ENCODE peak calls at places on chromosomes 1 and 21, in ten cellular contexts. S is left ventricle myocardium inferior, A is tibial nerve, P is neuronal stem cell, T is IMR-90, D is left lung, C is OCI-LY7, X is body of pancreas, O is SK-N-SH, H is cardiac muscle cell. W is an unnamed sample.

GRCh38 chr1:234643111-234643849 is 33.3 kb upstream of the IRF2BP2 start:
- DNase-seq in S (no peak), A (no peak), P (no peak), T (no peak), D (peak; percentile 67), C (no peak), X (peak; percentile 88), O (no peak), H (no peak), W (no peak)

GRCh38 chr1:93528416-93528815 is 80.5 kb downstream of the FNBP1L start:
- DNase-seq in S (no peak), A (no peak), P (no peak), T (no peak), D (no peak), C (peak; percentile 20), X (no peak), O (no peak), H (no peak), W (no peak)

GRCh38 chr21:29549614-29550013 is 250.9 kb downstream of the BACH1 start:
- DNase-seq in S (no peak), A (no peak), P (no peak), T (no peak), D (no peak), C (no peak), X (no peak), O (no peak), H (no peak), W (no peak)

GRCh38 chr1:116024629-116025028 is 48.3 kb downstream of the SLC22A15 start:
- DNase-seq in S (no peak), A (no peak), P (no peak), T (no peak), D (no peak), C (no peak), X (no peak), O (no peak), H (no peak), W (no peak)

GRCh38 chr1:11761988-11762406 is at the start of gene C1orf167:
- DNase-seq in S (no peak), A (no peak), P (no peak), T (no peak), D (no peak), C (no peak), X (peak; percentile 44), O (no peak), H (peak; percentile 48), W (no peak)

GRCh38 chr1:225464851-225465792 is 37.3 kb upstream of the LBR start:
- DNase-seq in S (no peak), A (no peak), P (peak; percentile 57), T (no peak), D (no peak), C (no peak), X (no peak), O (no peak), H (no peak), W (peak; percentile 40)

GRCh38 chr1:4587721-4588120 is 66.7 kb upstream of the AJAP1 start:
- DNase-seq in S (no peak), A (no peak), P (no peak), T (no peak), D (no peak), C (no peak), X (no peak), O (no peak), H (no peak), W (no peak)

GRCh38 chr1:88330201-88330600 is 353.9 kb upstream of the PKN2 start:
- DNase-seq in S (no peak), A (no peak), P (no peak), T (no peak), D (no peak), C (no peak), X (no peak), O (no peak), H (no peak), W (no peak)

GRCh38 chr1:111720977-111721670 is 18.1 kb downstream of the INKA2 start:
- DNase-seq in S (no peak), A (no peak), P (no peak), T (no peak), D (no peak), C (no peak), X (no peak), O (no peak), H (no peak), W (no peak)

GRCh38 chr1:33087677-33088076 is 6.7 kb downstream of the AZIN2 start:
- DNase-seq in S (no peak), A (no peak), P (no peak), T (no peak), D (no peak), C (peak; percentile 44), X (no peak), O (no peak), H (no peak), W (no peak)

GRCh38 chr1:95340056-95340455 is 106.0 kb downstream of the RWDD3 start:
- DNase-seq in S (no peak), A (no peak), P (no peak), T (no peak), D (no peak), C (no peak), X (no peak), O (no peak), H (peak; percentile 75), W (no peak)

GRCh38 chr1:66271216-66271903 is 262.6 kb upstream of the SGIP1 start:
- DNase-seq in S (peak; percentile 79), A (peak; percentile 78), P (peak; percentile 26), T (peak; percentile 99), D (peak; percentile 75), C (peak; percentile 88), X (peak; percentile 70), O (peak; percentile 72), H (peak; percentile 86), W (peak; percentile 82)

GRCh38 chr21:34598931-34599400 is 15.9 kb downstream of the RCAN1 start:
- DNase-seq in S (no peak), A (no peak), P (no peak), T (peak; percentile 36), D (no peak), C (no peak), X (no peak), O (peak; percentile 33), H (no peak), W (no peak)

GRCh38 chr1:228046421-228047182 is 35.9 kb upstream of the ARF1 start:
- DNase-seq in S (no peak), A (no peak), P (no peak), T (no peak), D (no peak), C (no peak), X (no peak), O (no peak), H (no peak), W (no peak)

GRCh38 chr1:11151854-11152612 is 37.1 kb upstream of the ANGPTL7 start:
- DNase-seq in S (peak; percentile 42), A (no peak), P (no peak), T (no peak), D (no peak), C (no peak), X (no peak), O (no peak), H (no peak), W (no peak)

GRCh38 chr1:178614286-178614685 is 101.4 kb downstream of the TEX35 start:
- DNase-seq in S (no peak), A (no peak), P (no peak), T (no peak), D (no peak), C (peak; percentile 31), X (no peak), O (no peak), H (no peak), W (no peak)

GRCh38 chr1:167977245-167977644 is 40.4 kb upstream of the MPC2 start:
- DNase-seq in S (no peak), A (no peak), P (no peak), T (no peak), D (no peak), C (no peak), X (no peak), O (no peak), H (no peak), W (no peak)

DNA sequence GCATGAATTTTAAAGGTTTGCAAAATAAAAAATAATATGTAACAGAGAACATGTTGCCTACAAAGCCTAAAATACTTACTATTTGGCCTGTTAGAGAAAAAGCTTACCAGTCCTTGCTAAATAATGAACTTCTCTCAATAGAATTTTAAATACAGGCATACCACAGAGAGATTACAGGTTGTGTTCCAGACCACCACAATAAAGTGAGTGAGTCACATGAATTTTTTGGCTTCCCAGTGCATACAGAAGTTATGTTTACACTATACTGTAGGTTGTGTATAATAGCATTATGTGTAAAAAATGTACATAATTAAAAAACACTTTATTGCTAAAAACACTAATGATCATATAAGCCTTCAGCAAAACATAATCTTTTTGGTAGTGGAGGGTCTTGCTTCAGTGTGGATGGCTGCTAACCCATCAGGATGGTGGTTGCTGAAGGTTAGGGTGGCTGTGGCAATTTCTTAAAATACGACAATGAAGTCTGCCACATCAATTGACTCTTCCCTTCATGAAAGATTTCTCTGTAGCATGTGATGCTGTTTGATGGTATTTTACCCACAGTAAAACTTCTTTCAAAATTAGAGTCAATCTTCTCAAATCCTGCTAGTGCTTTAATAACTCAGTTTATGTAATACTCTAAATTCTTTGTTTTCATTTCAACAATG is 48.6 kb downstream of the SCYL3 start:
- DNase-seq in S (no peak), A (no peak), P (no peak), T (peak; percentile 22), D (no peak), C (no peak), X (no peak), O (no peak), H (no peak), W (no peak)
- H3K36me3 ChIP-seq in S (peaks cover 65% of the 10 kb centered on the region), A (no peaks in the 10 kb centered on the region), P (peaks cover 96% of the 10 kb centered on the region), T (peaks cover 6% of the 10 kb centered on the region), D (peaks cover 64% of the 10 kb centered on the region), C (peaks cover 99% of the 10 kb centered on the region), X (peaks cover 2% of the 10 kb centered on the region), O (peaks cover 69% of the 10 kb centered on the region), H (peaks cover 24% of the 10 kb centered on the region), W (peaks cover 2% of the 10 kb centered on the region)

DNA sequence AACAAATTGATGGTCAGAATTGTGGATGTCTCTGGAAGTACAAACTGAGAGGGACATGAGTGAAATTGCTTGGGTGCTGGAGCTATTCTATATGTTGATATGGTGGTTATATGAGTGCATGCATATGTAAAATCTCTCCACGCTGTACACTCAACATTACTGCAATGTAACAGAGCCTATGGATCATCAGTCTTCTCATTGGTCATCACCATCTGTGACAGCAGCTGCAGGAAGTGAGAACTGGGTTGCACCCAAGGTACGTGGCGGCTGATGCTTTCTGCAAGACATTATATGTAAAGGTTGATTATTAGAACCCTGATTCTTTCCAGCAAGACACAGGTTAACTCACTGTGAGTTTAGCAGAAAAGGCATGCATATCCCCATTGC is 387.1 kb downstream of the OMA1 start:
- DNase-seq in S (no peak), A (no peak), P (no peak), T (no peak), D (no peak), C (no peak), X (no peak), O (no peak), H (no peak), W (no peak)
- H3K4me1 ChIP-seq in S (peaks cover 31% of the 10 kb centered on the region), A (no peaks in the 10 kb centered on the region), P (peaks cover 15% of the 10 kb centered on the region), T (no peaks in the 10 kb centered on the region), D (no peaks in the 10 kb centered on the region), C (no peaks in the 10 kb centered on the region), X (no peaks in the 10 kb centered on the region), O (no peaks in the 10 kb centered on the region), H (no peaks in the 10 kb centered on the region), W (no peaks in the 10 kb centered on the region)

GRCh38 chr1:1796466-1796865 is 18.2 kb upstream of the NADK start:
- DNase-seq in S (no peak), A (no peak), P (no peak), T (no peak), D (no peak), C (peak; percentile 43), X (no peak), O (no peak), H (no peak), W (no peak)
- H3K36me3 ChIP-seq in S (peaks cover 66% of the 10 kb centered on the region), A (peaks cover 12% of the 10 kb centered on the region), P (peaks cover 97% of the 10 kb centered on the region), T (peaks cover 72% of the 10 kb centered on the region), D (peaks cover 99% of the 10 kb centered on the region), C (peaks cover 98% of the 10 kb centered on the region), X (peaks cover 14% of the 10 kb centered on the region), O (peaks cover 64% of the 10 kb centered on the region), H (peaks cover 16% of the 10 kb centered on the region), W (peaks cover 1% of the 10 kb centered on the region)

GRCh38 chr1:206449566-206449965 is 20.7 kb upstream of the IKBKE start:
- DNase-seq in S (no peak), A (no peak), P (no peak), T (peak; percentile 64), D (no peak), C (no peak), X (no peak), O (no peak), H (no peak), W (no peak)
- H3K4me1 ChIP-seq in S (peaks cover 24% of the 10 kb centered on the region), A (no peaks in the 10 kb centered on the region), P (peaks cover 5% of the 10 kb centered on the region), T (peaks cover 5% of the 10 kb centered on the region), D (no peaks in the 10 kb centered on the region), C (no peaks in the 10 kb centered on the region), X (peaks cover 11% of the 10 kb centered on the region), O (peaks cover 9% of the 10 kb centered on the region), H (peaks cover 17% of the 10 kb centered on the region), W (no peaks in the 10 kb centered on the region)